ENCODE peak calls at places on chromosome 9, in five cellular contexts. U is NCI-H146; H is GM04504; J is activated CD8-positive, alpha-beta memory T cell treated with anti-CD3 and anti-CD28 coated beads, Interleukin-2, amount 10 ng/mL, durations not matched to agents 7 days and 5 days; V is CD8-positive, alpha-beta T cell. M is an unnamed sample.
A peak's percentile ranks its signal among the peaks of the same experiment; 100 is the strongest.

GRCh38 chr9:20236676-20237075 is 385.6 kb downstream of the MLLT3 start:
- DNase-seq in U (peak; percentile 93), H (no peak), J (no peak), V (no peak), M (peak; percentile 15)

GRCh38 chr9:94056442-94056974 is 27.8 kb upstream of the PTPDC1 start:
- DNase-seq in U (no peak), H (peak; percentile 66), J (no peak), V (no peak), M (peak; percentile 8)

GRCh38 chr9:27073841-27074728 is 34.9 kb upstream of the TEK start:
- DNase-seq in U (no peak), H (no peak), J (no peak), V (no peak), M (peak; percentile 13)

GRCh38 chr9:135577256-135577655 is 15.7 kb downstream of the PAEP start:
- DNase-seq in U (no peak), H (no peak), J (no peak), V (no peak), M (no peak)

GRCh38 chr9:115022760-115023434 is 92.5 kb upstream of the TNFSF8 start:
- DNase-seq in U (no peak), H (peak; percentile 79), J (no peak), V (no peak), M (no peak)

GRCh38 chr9:123470991-123471770 is 115.2 kb downstream of the CRB2 start:
- DNase-seq in U (no peak), H (no peak), J (no peak), V (no peak), M (no peak)

GRCh38 chr9:28925184-28925583 is 1351.9 kb upstream of the C9orf72 start:
- DNase-seq in U (no peak), H (no peak), J (no peak), V (no peak), M (peak; percentile 75)

GRCh38 chr9:136026266-136026942 is 65.2 kb upstream of the UBAC1 start:
- DNase-seq in U (no peak), H (no peak), J (no peak), V (no peak), M (no peak)

GRCh38 chr9:87494970-87495471 is 2.6 kb upstream of the DAPK1 start:
- DNase-seq in U (no peak), H (no peak), J (no peak), V (no peak), M (peak; percentile 64)

GRCh38 chr9:77883133-77883532 is 148.5 kb downstream of the GNAQ start:
- DNase-seq in U (no peak), H (no peak), J (no peak), V (no peak), M (no peak)

GRCh38 chr9:90299963-90300362 is 342.7 kb downstream of the DIRAS2 start:
- DNase-seq in U (peak; percentile 21), H (no peak), J (no peak), V (no peak), M (no peak)

GRCh38 chr9:76905984-76906861 is at the start of gene PRUNE2:
- DNase-seq in U (peak; percentile 86), H (peak; percentile 11), J (no peak), V (no peak), M (peak; percentile 75)

GRCh38 chr9:92325991-92326500 is 293 bp downstream of the CENPP start:
- DNase-seq in U (peak; percentile 41), H (no peak), J (no peak), V (no peak), M (no peak)

GRCh38 chr9:136881691-136882108 is 4.6 kb upstream of the TRAF2 start:
- DNase-seq in U (peak; percentile 82), H (no peak), J (peak; percentile 87), V (peak; percentile 53), M (no peak)